ENCODE peak calls at places on chromosomes 4 and X, in four cellular contexts. B is GM20000; U is Calu3; Y is CD8-positive, alpha-beta T cell. I is an unnamed sample.

GRCh38 chr4:53601251-53601764 is 10.0 kb upstream of the LNX1 start:
- DNase-seq in B (peak), U (peak), Y (no peak), I (no peak)

GRCh38 chrX:139949703-139950102 is 15.6 kb downstream of the CXorf66 start:
- DNase-seq in B (no peak), U (no peak), Y (no peak), I (no peak)

GRCh38 chrX:19177710-19178109 is 55.4 kb upstream of the ADGRG2 start:
- DNase-seq in B (no peak), U (no peak), Y (no peak), I (no peak)

GRCh38 chr4:151409470-151410313 is 716 bp downstream of the FHIP1A start:
- DNase-seq in B (peak), U (peak), Y (peak), I (no peak)

GRCh38 chr4:168848977-168849687 is 160.9 kb downstream of the CBR4 start:
- DNase-seq in B (no peak), U (no peak), Y (no peak), I (no peak)

GRCh38 chr4:38129452-38129830 is 169.2 kb downstream of the PTTG2 start:
- DNase-seq in B (no peak), U (no peak), Y (no peak), I (no peak)

GRCh38 chrX:1026263-1027015 is 186.0 kb downstream of the CRLF2 start:
- DNase-seq in B (peak), U (no peak), Y (no peak), I (no peak)

GRCh38 chr4:52704676-52705075 is 45.6 kb upstream of the USP46 start:
- DNase-seq in B (no peak), U (no peak), Y (no peak), I (no peak)

GRCh38 chr4:147822128-147822527 is 90.2 kb downstream of the ARHGAP10 start:
- DNase-seq in B (no peak), U (peak), Y (no peak), I (no peak)

GRCh38 chr4:119025916-119026661 is 109.5 kb upstream of the MYOZ2 start:
- DNase-seq in B (no peak), U (peak), Y (no peak), I (peak)

GRCh38 chr4:139628184-139629012 is 37.2 kb upstream of the MGST2 start:
- DNase-seq in B (no peak), U (peak), Y (no peak), I (no peak)

GRCh38 chr4:53478671-53479456 is 101.4 kb downstream of the FIP1L1 start:
- DNase-seq in B (no peak), U (no peak), Y (no peak), I (peak)

GRCh38 chr4:70306101-70306500 is 28.7 kb upstream of the CABS1 start:
- DNase-seq in B (no peak), U (no peak), Y (no peak), I (no peak)

GRCh38 chr4:142322996-142323395 is 523.1 kb downstream of the INPP4B start:
- DNase-seq in B (no peak), U (no peak), Y (no peak), I (no peak)

GRCh38 chr4:157043131-157043530 is 32.8 kb upstream of the GLRB start:
- DNase-seq in B (no peak), U (peak), Y (no peak), I (no peak)

GRCh38 chrX:77493677-77494553 is 46.7 kb downstream of the FGF16 start:
- DNase-seq in B (no peak), U (no peak), Y (no peak), I (peak)

GRCh38 chrX:1487401-1487800 is 34.7 kb upstream of the ASMTL start:
- DNase-seq in B (no peak), U (no peak), Y (no peak), I (no peak)

GRCh38 chr4:107740950-107741701 is 21.1 kb upstream of the PAPSS1 start:
- DNase-seq in B (no peak), U (no peak), Y (no peak), I (no peak)

GRCh38 chr4:106109929-106110328 is 206.1 kb downstream of the TBCK start:
- DNase-seq in B (no peak), U (no peak), Y (no peak), I (no peak)

GRCh38 chrX:1717326-1717725 is 102.5 kb downstream of the ASMT start:
- DNase-seq in B (no peak), U (no peak), Y (no peak), I (no peak)

GRCh38 chr4:29320947-29321583 is 1399.1 kb upstream of the PCDH7 start:
- DNase-seq in B (no peak), U (no peak), Y (no peak), I (no peak)

GRCh38 chr4:20251796-20252655 is at the start of gene SLIT2:
- DNase-seq in B (peak), U (peak), Y (no peak), I (peak)

GRCh38 chr4:164847967-164848649 is 28.9 kb upstream of the APELA start:
- DNase-seq in B (no peak), U (no peak), Y (no peak), I (no peak)

GRCh38 chrX:34563809-34564208 is 93.3 kb downstream of the TMEM47 start:
- DNase-seq in B (no peak), U (no peak), Y (no peak), I (no peak)

GRCh38 chr4:146453192-146453591 is 68.5 kb downstream of the SLC10A7 start:
- DNase-seq in B (no peak), U (no peak), Y (no peak), I (no peak)

GRCh38 chr4:94497690-94498089 is 45.9 kb downstream of the PDLIM5 start:
- DNase-seq in B (no peak), U (no peak), Y (no peak), I (no peak)

GRCh38 chr4:51890760-51891159 is 47.8 kb downstream of the DCUN1D4 start:
- DNase-seq in B (no peak), U (no peak), Y (no peak), I (no peak)

GRCh38 chrX:12919051-12919450 is 12.6 kb downstream of the TLR8 start:
- DNase-seq in B (no peak), U (no peak), Y (no peak), I (no peak)

GRCh38 chr4:102687982-102688433 is 72.8 kb downstream of the MANBA start:
- DNase-seq in B (no peak), U (no peak), Y (no peak), I (no peak)

GRCh38 chr4:76235915-76236314 is 15.6 kb upstream of the FAM47E start:
- DNase-seq in B (no peak), U (no peak), Y (no peak), I (no peak)

GRCh38 chrX:70336767-70337166 is 46.9 kb downstream of the KIF4A start:
- DNase-seq in B (no peak), U (no peak), Y (no peak), I (no peak)

GRCh38 chrX:70331161-70331560 is 41.3 kb downstream of the KIF4A start:
- DNase-seq in B (no peak), U (no peak), Y (no peak), I (no peak)

GRCh38 chrX:70338290-70338689 is 48.4 kb downstream of the KIF4A start:
- DNase-seq in B (no peak), U (no peak), Y (no peak), I (no peak)

DNA sequence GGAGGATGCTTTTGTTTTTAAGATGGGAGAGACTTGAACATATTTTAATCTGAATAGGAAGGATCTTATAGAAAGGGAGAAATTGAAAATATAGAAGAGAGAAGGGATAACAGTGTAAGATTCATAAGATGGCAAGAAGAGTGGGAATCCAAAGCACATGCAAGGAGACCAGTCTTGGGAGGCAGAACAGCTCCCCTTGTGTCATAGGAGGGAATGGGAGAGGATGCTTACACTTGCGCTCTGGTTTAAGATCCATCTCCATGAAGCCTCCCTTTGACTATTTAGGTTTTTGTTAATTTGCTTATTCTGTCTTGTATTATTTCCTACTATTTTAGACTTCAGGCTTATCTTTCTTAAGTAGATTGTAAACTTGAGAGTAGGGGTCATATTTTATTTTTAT is 42.7 kb downstream of the KIF4A start:
- DNase-seq in B (no peak), U (no peak), Y (no peak), I (no peak)
- TF ChIP-seq CTCF in B (no peak), U (no peak), Y (no peak), I (no peak)

GRCh38 chr4:26323807-26324206 is 3.0 kb downstream of the RBPJ start:
- DNase-seq in B (no peak), U (no peak), Y (no peak), I (no peak)
- TF ChIP-seq CTCF in B (no peak), U (no peak), Y (no peak), I (peak)

DNA sequence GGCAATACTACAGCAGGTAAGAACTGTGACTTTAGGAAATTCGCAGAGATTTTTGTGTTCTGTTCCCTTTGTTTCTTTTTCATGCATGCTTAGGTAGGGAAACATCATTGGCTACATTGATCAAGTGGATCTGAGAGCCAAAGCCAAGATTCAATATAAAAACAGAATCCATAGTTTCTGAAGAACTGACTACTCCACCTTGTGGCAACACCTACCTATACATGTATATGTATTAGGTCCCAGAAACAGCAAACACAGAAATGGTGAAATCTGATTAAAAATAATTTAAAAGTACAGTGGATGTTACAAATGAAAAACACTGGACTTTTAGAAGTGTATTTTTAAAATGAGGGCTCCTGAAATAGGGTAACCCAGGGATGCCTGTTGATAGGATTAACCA is 322.6 kb upstream of the MAOA start:
- DNase-seq in B (no peak), U (no peak), Y (no peak), I (no peak)
- TF ChIP-seq CTCF in B (no peak), U (no peak), Y (no peak), I (no peak)

GRCh38 chr4:1090036-1090435 is 23.3 kb downstream of the RNF212 start:
- DNase-seq in B (no peak), U (no peak), Y (no peak), I (no peak)
- TF ChIP-seq CTCF in B (no peak), U (no peak), Y (no peak), I (no peak)

GRCh38 chr4:27360651-27361347 is 500.2 kb downstream of the STIM2 start:
- DNase-seq in B (no peak), U (no peak), Y (no peak), I (peak)

GRCh38 chr4:27358269-27358668 is 497.6 kb downstream of the STIM2 start:
- DNase-seq in B (no peak), U (no peak), Y (no peak), I (no peak)

DNA sequence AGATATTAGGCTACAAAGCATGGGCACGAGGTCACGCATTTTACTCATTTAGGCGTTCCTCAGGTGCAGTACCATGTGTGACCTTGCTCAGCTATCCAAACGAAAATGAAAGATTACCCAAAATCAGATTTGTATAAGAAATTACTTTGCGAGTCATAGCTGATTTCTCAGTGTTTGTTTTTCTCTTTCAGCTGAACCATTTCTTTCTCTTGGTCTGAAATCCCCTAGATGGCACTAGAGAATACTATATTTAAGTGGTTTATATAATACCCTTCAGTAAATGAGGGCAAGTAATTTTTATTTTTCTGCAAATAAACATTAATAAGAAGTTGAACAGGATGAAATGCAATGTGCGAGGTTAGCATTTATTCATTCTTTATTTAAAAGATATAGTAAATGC is 496.6 kb downstream of the STIM2 start:
- DNase-seq in B (no peak), U (no peak), Y (no peak), I (no peak)
- TF ChIP-seq CTCF in B (no peak), U (no peak), Y (no peak), I (peak)

I was measured in retinal pigment epithelial cell.